ENCODE peak calls at places on chromosomes 7 and 10, in nine cellular contexts. Z is cardiac muscle cell; N is prostate gland; W is IMR-90; E is ascending aorta; J is endodermal cell; X is endothelial cell of umbilical vein; Q is neural progenitor cell; L is CD4-positive, alpha-beta T cell. K is an unnamed sample. For H3K9me3, the result is how much of the 10 kb centered on the place peaks cover.

GRCh38 chr7:21550821-21551531 is 8.1 kb downstream of the DNAH11 start:
- DNase-seq in Z (no peak), N (peak), W (no peak), E (no peak), J (peak), X (no peak), Q (peak), L (no peak), K (no peak)

GRCh38 chr7:24917510-24918239 is 62.3 kb downstream of the OSBPL3 start:
- DNase-seq in Z (no peak), N (no peak), W (peak), E (no peak), J (no peak), X (no peak), Q (no peak), L (no peak), K (no peak)

GRCh38 chr10:69045441-69046300 is 42.2 kb upstream of the SRGN start:
- DNase-seq in Z (no peak), N (no peak), W (peak), E (no peak), J (no peak), X (no peak), Q (no peak), L (peak), K (no peak)

GRCh38 chr7:17696422-17696821 is 243.9 kb downstream of the SNX13 start:
- DNase-seq in Z (no peak), N (peak), W (peak), E (peak), J (no peak), X (no peak), Q (no peak), L (no peak), K (no peak)

GRCh38 chr10:21427804-21428481 is 97.5 kb downstream of the SKIDA1 start:
- DNase-seq in Z (no peak), N (no peak), W (peak), E (no peak), J (no peak), X (no peak), Q (no peak), L (no peak), K (no peak)

GRCh38 chr7:98788921-98789320 is 80.9 kb downstream of the TMEM130 start:
- DNase-seq in Z (no peak), N (no peak), W (no peak), E (peak), J (no peak), X (no peak), Q (no peak), L (no peak), K (peak)

GRCh38 chr7:15326044-15326644 is 235.7 kb downstream of the AGMO start:
- DNase-seq in Z (peak), N (no peak), W (peak), E (no peak), J (no peak), X (peak), Q (peak), L (no peak), K (no peak)

GRCh38 chr7:28509256-28510021 is 97.1 kb downstream of the CREB5 start:
- DNase-seq in Z (no peak), N (no peak), W (no peak), E (no peak), J (no peak), X (peak), Q (peak), L (no peak), K (peak)

GRCh38 chr10:16832351-16833080 is 15.3 kb upstream of the RSU1 start:
- DNase-seq in Z (no peak), N (peak), W (peak), E (peak), J (no peak), X (peak), Q (no peak), L (no peak), K (peak)

GRCh38 chr7:151057038-151057736 is 510 bp downstream of the CDK5 start:
- DNase-seq in Z (no peak), N (no peak), W (no peak), E (no peak), J (no peak), X (no peak), Q (no peak), L (no peak), K (no peak)

GRCh38 chr7:117872565-117873055 is 631 bp downstream of the CTTNBP2 start:
- DNase-seq in Z (peak), N (peak), W (no peak), E (peak), J (peak), X (peak), Q (peak), L (no peak), K (peak)

GRCh38 chr7:101953248-101953819 is 135.9 kb downstream of the CUX1 start:
- DNase-seq in Z (peak), N (no peak), W (peak), E (peak), J (no peak), X (no peak), Q (no peak), L (no peak), K (no peak)

GRCh38 chr10:132697568-132698200 is 88.3 kb downstream of the NKX6-2 start:
- DNase-seq in Z (no peak), N (no peak), W (peak), E (peak), J (peak), X (no peak), Q (no peak), L (no peak), K (peak)

GRCh38 chr10:22552888-22553378 is 161.4 kb downstream of the PIP4K2A start:
- DNase-seq in Z (peak), N (peak), W (peak), E (no peak), J (no peak), X (no peak), Q (peak), L (no peak), K (no peak)

GRCh38 chr10:27242951-27243551 is 2.5 kb upstream of the ACBD5 start:
- DNase-seq in Z (peak), N (peak), W (peak), E (no peak), J (peak), X (peak), Q (peak), L (peak), K (peak)

GRCh38 chr7:22723171-22723601 is 3.8 kb upstream of the IL6 start:
- DNase-seq in Z (peak), N (peak), W (peak), E (peak), J (no peak), X (peak), Q (no peak), L (no peak), K (peak)

GRCh38 chr7:117283371-117283770 is 39.5 kb downstream of the WNT2 start:
- DNase-seq in Z (no peak), N (no peak), W (peak), E (no peak), J (no peak), X (no peak), Q (no peak), L (no peak), K (no peak)

GRCh38 chr10:127299956-127300689 is 103.7 kb upstream of the INSYN2A start:
- DNase-seq in Z (no peak), N (no peak), W (no peak), E (no peak), J (no peak), X (no peak), Q (no peak), L (no peak), K (no peak)

GRCh38 chr7:150716368-150716767 is at the start of gene GIMAP1:
- DNase-seq in Z (no peak), N (no peak), W (no peak), E (peak), J (no peak), X (peak), Q (no peak), L (peak), K (peak)

GRCh38 chr10:71392292-71392691 is 4.4 kb upstream of the CDH23 start:
- DNase-seq in Z (no peak), N (no peak), W (no peak), E (no peak), J (no peak), X (no peak), Q (no peak), L (no peak), K (peak)

GRCh38 chr10:930415-931325 is 835 bp downstream of the LARP4B start:
- DNase-seq in Z (peak), N (no peak), W (peak), E (no peak), J (peak), X (peak), Q (peak), L (peak), K (peak)

GRCh38 chr10:29256019-29256418 is 32.9 kb upstream of the LYZL1 start:
- DNase-seq in Z (no peak), N (no peak), W (no peak), E (no peak), J (no peak), X (no peak), Q (no peak), L (no peak), K (no peak)

GRCh38 chr10:69629897-69630650 is at the start of gene FAM241B:
- DNase-seq in Z (peak), N (peak), W (peak), E (peak), J (peak), X (no peak), Q (peak), L (peak), K (peak)

GRCh38 chr10:44975487-44976331 is 2.9 kb downstream of the DEPP1 start:
- DNase-seq in Z (peak), N (no peak), W (peak), E (no peak), J (peak), X (peak), Q (peak), L (no peak), K (no peak)

GRCh38 chr7:129993275-129993674 is 40.5 kb upstream of the UBE2H start:
- DNase-seq in Z (no peak), N (no peak), W (no peak), E (no peak), J (no peak), X (no peak), Q (no peak), L (no peak), K (no peak)

GRCh38 chr7:128919881-128920789 is 9.6 kb upstream of the KCP start:
- DNase-seq in Z (no peak), N (no peak), W (no peak), E (no peak), J (peak), X (no peak), Q (peak), L (no peak), K (no peak)

GRCh38 chr7:100603697-100604077 is 1.5 kb downstream of the PCOLCE start:
- DNase-seq in Z (peak), N (no peak), W (peak), E (no peak), J (no peak), X (no peak), Q (peak), L (no peak), K (no peak)

GRCh38 chr7:18753972-18754610 is 258.5 kb downstream of the HDAC9 start:
- DNase-seq in Z (no peak), N (no peak), W (peak), E (no peak), J (no peak), X (no peak), Q (no peak), L (no peak), K (no peak)

GRCh38 chr10:13346280-13346819 is 1.7 kb downstream of the SEPHS1 start:
- DNase-seq in Z (no peak), N (no peak), W (peak), E (peak), J (no peak), X (peak), Q (peak), L (no peak), K (peak)

GRCh38 chr10:123133511-123133910 is 2.3 kb upstream of the HMX3 start:
- DNase-seq in Z (no peak), N (no peak), W (no peak), E (no peak), J (no peak), X (no peak), Q (no peak), L (no peak), K (no peak)

GRCh38 chr10:91607661-91608442 is 25.0 kb downstream of the PPP1R3C start:
- DNase-seq in Z (peak), N (no peak), W (no peak), E (no peak), J (no peak), X (no peak), Q (peak), L (no peak), K (no peak)

GRCh38 chr10:126651461-126651860 is 19.0 kb downstream of the C10orf90 start:
- DNase-seq in Z (no peak), N (no peak), W (no peak), E (no peak), J (no peak), X (no peak), Q (no peak), L (no peak), K (no peak)

GRCh38 chr10:111885919-111886318 is 297.6 kb downstream of the GPAM start:
- DNase-seq in Z (no peak), N (no peak), W (no peak), E (no peak), J (no peak), X (no peak), Q (no peak), L (no peak), K (no peak)

DNA sequence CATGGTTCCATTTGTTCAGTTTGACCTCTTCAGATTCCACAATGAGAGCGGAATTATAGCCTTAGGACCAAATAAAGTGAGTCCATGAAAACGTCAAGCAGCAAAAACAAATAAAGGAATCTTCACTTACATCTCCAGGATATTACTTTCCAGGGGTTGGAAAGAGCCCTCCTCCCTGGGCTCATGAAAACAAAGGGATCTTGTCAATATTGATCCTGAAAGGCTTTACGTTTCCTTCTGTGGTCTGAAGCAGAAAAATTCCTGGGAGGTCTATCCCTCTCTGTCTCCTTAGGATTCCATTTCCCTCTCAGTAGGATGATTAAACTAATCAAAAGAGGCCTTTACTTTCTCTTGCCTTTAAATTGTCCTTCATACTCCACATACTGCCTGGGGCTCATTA is 293.5 kb downstream of the GPAM start:
- DNase-seq in Z (no peak), N (no peak), W (no peak), E (no peak), J (no peak), X (no peak), Q (peak), L (no peak), K (no peak)
- H3K9me3 ChIP-seq in Z (under half), N (under half), W (under half), E (under half), J (under half), X (under half), Q (under half), L (under half), K (under half)

GRCh38 chr10:9010093-9010492 is 955.6 kb downstream of the GATA3 start:
- DNase-seq in Z (peak), N (no peak), W (no peak), E (no peak), J (peak), X (no peak), Q (no peak), L (peak), K (no peak)

GRCh38 chr10:9010931-9011670 is 956.6 kb downstream of the GATA3 start:
- DNase-seq in Z (no peak), N (no peak), W (no peak), E (no peak), J (no peak), X (no peak), Q (no peak), L (no peak), K (no peak)

GRCh38 chr10:9012312-9012711 is 957.8 kb downstream of the GATA3 start:
- DNase-seq in Z (no peak), N (no peak), W (peak), E (no peak), J (no peak), X (peak), Q (no peak), L (no peak), K (no peak)

GRCh38 chr10:9004736-9005135 is 950.2 kb downstream of the GATA3 start:
- DNase-seq in Z (no peak), N (no peak), W (no peak), E (no peak), J (no peak), X (no peak), Q (no peak), L (no peak), K (no peak)

DNA sequence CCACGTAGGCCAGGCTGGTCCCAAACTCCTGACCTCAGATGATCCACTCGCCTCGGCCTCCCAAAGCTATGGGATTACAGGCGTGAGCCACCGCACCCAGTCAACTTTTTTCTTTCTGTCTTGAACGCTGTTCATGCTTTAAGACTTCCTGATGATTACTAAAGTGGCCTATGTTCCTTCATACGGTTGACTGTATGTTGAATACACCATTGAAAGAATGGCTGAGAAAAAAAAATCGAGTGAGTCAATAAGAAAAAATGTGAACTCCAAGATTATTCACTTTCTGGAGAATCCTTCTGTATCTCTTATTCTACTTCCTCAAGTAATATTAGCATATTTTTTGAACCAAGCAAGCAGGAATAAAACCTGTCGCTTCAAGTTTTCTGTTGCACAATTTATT is 955.0 kb downstream of the GATA3 start:
- DNase-seq in Z (no peak), N (no peak), W (no peak), E (no peak), J (no peak), X (no peak), Q (no peak), L (no peak), K (no peak)
- H3K27ac ChIP-seq in Z (no peak), N (no peak), W (no peak), E (no peak), J (no peak), X (no peak), Q (no peak), L (no peak), K (no peak)

GRCh38 chr10:93813507-93814465 is 56.0 kb downstream of the LGI1 start:
- DNase-seq in Z (peak), N (peak), W (peak), E (peak), J (peak), X (peak), Q (peak), L (no peak), K (peak)
- TF ChIP-seq CTCF in Z (peak), N (peak), W (peak), E (no peak), J (peak), X (peak), Q (peak), L (peak), K (peak)

GRCh38 chr7:19853261-19853832 is 79.9 kb upstream of the TMEM196 start:
- DNase-seq in Z (no peak), N (no peak), W (no peak), E (no peak), J (no peak), X (no peak), Q (no peak), L (no peak), K (no peak)

GRCh38 chr7:19851504-19851903 is 78.1 kb upstream of the TMEM196 start:
- DNase-seq in Z (no peak), N (no peak), W (no peak), E (no peak), J (no peak), X (no peak), Q (no peak), L (no peak), K (no peak)

DNA sequence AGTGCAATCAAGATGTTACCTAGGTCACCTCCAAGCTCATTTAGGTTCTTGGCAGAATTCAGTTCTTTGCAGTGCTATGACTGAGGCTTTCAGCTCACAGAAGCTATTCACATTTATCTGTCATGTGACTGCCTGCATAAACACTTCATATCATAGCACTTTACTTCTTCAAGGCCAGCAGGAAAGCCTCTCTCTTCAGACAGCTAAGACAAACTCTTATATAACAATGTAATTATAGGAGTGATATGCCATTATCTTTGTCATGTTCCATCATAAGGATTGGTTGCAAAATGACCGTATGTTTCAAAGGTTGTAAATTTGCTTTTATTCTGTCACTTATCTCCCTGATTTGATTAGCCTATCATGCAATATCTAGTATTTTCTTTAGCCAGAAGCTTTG is 78.8 kb upstream of the TMEM196 start:
- DNase-seq in Z (no peak), N (no peak), W (no peak), E (no peak), J (no peak), X (no peak), Q (no peak), L (no peak), K (no peak)
- H3K9me3 ChIP-seq in Z (under half), N (under half), W (under half), E (under half), J (under half), X (under half), Q (under half), L (under half), K (under half)

GRCh38 chr7:142303650-142304049 is 45.8 kb upstream of the PRSS58 start:
- DNase-seq in Z (peak), N (no peak), W (no peak), E (no peak), J (peak), X (no peak), Q (peak), L (no peak), K (no peak)
- H3K27ac ChIP-seq in Z (no peak), N (no peak), W (no peak), E (no peak), J (no peak), X (no peak), Q (no peak), L (no peak), K (no peak)

K was measured in adrenal gland.